ENCODE peak calls at places on chromosomes 1 and 21, in ten cellular contexts. F is uterus; O is CD4-positive, CD25-positive, alpha-beta regulatory T cell; L is fibroblast of the aortic adventitia; I is psoas muscle; A is cardiac muscle cell; C is OCI-LY7; M is lower lobe of right lung; D is brain microvascular endothelial cell; B is A549. J is an unnamed sample.

GRCh38 chr1:2796890-2797740 is 4.4 kb downstream of the TTC34 start:
- DNase-seq in C (no peak), A (no peak), O (no peak), D (no peak), F (no peak), I (peak; percentile 20), M (peak; percentile 30), L (no peak), B (no peak), J (no peak)

GRCh38 chr1:172041689-172042088 is 200.4 kb downstream of the DNM3 start:
- DNase-seq in L (peak; percentile 69), B (peak; percentile 25), F (no peak), M (no peak), O (no peak), I (no peak), D (no peak), A (no peak), C (no peak), J (no peak)

GRCh38 chr1:234672349-234673135 is 62.6 kb upstream of the IRF2BP2 start:
- DNase-seq in B (no peak), M (no peak), F (no peak), O (no peak), C (no peak), A (no peak), I (no peak), L (peak; percentile 42), D (no peak), J (peak; percentile 54)

GRCh38 chr1:205597691-205598314 is 34.0 kb downstream of the ELK4 start:
- DNase-seq in D (no peak), O (no peak), M (no peak), I (no peak), F (no peak), L (peak; percentile 82), C (no peak), A (no peak), B (no peak), J (no peak)

GRCh38 chr1:31694069-31694909 is 9.5 kb downstream of the COL16A1 start:
- DNase-seq in I (no peak), A (no peak), O (no peak), B (no peak), M (no peak), F (no peak), D (no peak), L (no peak), C (no peak), J (no peak)

GRCh38 chr1:67748147-67748546 is 63.1 kb downstream of the GADD45A start:
- DNase-seq in A (no peak), B (no peak), D (no peak), M (no peak), L (no peak), I (no peak), F (no peak), C (no peak), O (no peak), J (no peak)

GRCh38 chr21:19507682-19508260 is 1104.2 kb upstream of the TMPRSS15 start:
- DNase-seq in F (no peak), I (no peak), O (no peak), L (no peak), C (peak; percentile 3), A (peak; percentile 28), M (no peak), B (peak; percentile 0), D (no peak), J (no peak)

GRCh38 chr1:227887697-227888403 is 59.9 kb downstream of the WNT9A start:
- DNase-seq in B (no peak), L (no peak), I (peak; percentile 77), M (peak; percentile 70), O (peak; percentile 44), D (no peak), A (no peak), C (no peak), F (peak; percentile 44), J (no peak)

GRCh38 chr1:42176902-42177519 is 12.5 kb upstream of the GUCA2A start:
- DNase-seq in I (no peak), L (peak; percentile 50), O (peak; percentile 63), F (no peak), C (peak; percentile 54), A (peak; percentile 67), M (no peak), D (peak; percentile 29), B (peak; percentile 56), J (no peak)

GRCh38 chr1:156673387-156674121 is 3.7 kb downstream of the NES start:
- DNase-seq in I (no peak), F (no peak), A (no peak), L (no peak), C (no peak), M (no peak), O (no peak), B (no peak), D (no peak), J (no peak)

GRCh38 chr21:41760411-41760810 is 6.4 kb downstream of the RIPK4 start:
- DNase-seq in I (no peak), C (no peak), B (no peak), A (no peak), O (no peak), D (no peak), M (no peak), F (no peak), L (no peak), J (no peak)

GRCh38 chr1:50667710-50668356 is 244.6 kb upstream of the DMRTA2 start:
- DNase-seq in M (no peak), F (no peak), A (no peak), C (no peak), O (no peak), D (peak; percentile 35), L (no peak), B (no peak), I (no peak), J (no peak)

GRCh38 chr21:15943009-15943666 is 213.4 kb downstream of the USP25 start:
- DNase-seq in C (no peak), B (peak; percentile 16), D (peak; percentile 35), A (no peak), I (no peak), O (no peak), M (no peak), L (peak; percentile 24), F (no peak), J (no peak)

GRCh38 chr1:77553568-77554291 is 128.7 kb downstream of the ZZZ3 start:
- DNase-seq in A (no peak), I (no peak), M (no peak), D (no peak), B (no peak), C (no peak), L (no peak), O (no peak), F (no peak), J (no peak)

GRCh38 chr1:203039609-203040517 is 13.6 kb downstream of the PPFIA4 start:
- DNase-seq in L (no peak), I (no peak), D (no peak), A (peak; percentile 80), C (peak; percentile 24), O (no peak), B (peak; percentile 35), M (no peak), F (no peak), J (peak; percentile 82)

GRCh38 chr1:208154679-208155078 is 89.5 kb downstream of the PLXNA2 start:
- DNase-seq in D (no peak), B (no peak), C (no peak), L (peak; percentile 88), O (no peak), M (no peak), I (no peak), F (no peak), A (no peak), J (no peak)

GRCh38 chr1:37478890-37479254 is 4.5 kb downstream of the ZC3H12A start:
- DNase-seq in L (peak; percentile 52), B (peak; percentile 22), M (no peak), F (no peak), I (no peak), C (peak; percentile 35), A (no peak), D (no peak), O (peak; percentile 84), J (no peak)

GRCh38 chr1:113929750-113930498 is 800 bp downstream of the HIPK1 start:
- DNase-seq in L (no peak), B (no peak), D (peak; percentile 22), I (peak; percentile 79), F (no peak), C (peak; percentile 74), A (peak; percentile 71), O (peak; percentile 59), M (peak; percentile 78), J (peak; percentile 47)

DNA sequence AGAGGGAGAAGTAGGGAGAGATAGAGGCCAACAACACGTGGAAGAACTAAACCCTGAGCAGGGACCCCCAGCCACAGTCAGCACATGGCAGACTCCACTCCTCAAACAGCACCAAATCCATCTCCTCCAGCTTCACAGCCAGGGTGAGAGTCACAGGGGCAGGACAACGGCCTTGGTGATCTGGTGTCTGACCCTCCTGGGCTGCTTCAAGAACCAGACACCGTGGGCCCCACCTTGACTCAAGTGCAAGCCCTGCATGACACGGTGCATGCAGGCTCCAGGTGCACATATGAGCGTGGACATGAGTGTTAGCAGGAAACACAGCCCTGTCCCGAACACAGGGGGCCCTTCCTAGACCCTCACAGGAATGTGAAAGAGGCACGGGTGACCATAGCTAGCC is 21.9 kb downstream of the S100A7 start:
- DNase-seq in O (no peak), F (no peak), B (no peak), I (no peak), M (no peak), C (no peak), A (no peak), L (no peak), D (no peak), J (no peak)
- H3K4me3 ChIP-seq in O (no peak overlapping the region), F (no peak overlapping the region), B (no peak overlapping the region), I (no peak overlapping the region), M (no peak overlapping the region), C (no peak overlapping the region), A (no peak overlapping the region), L (no peak overlapping the region), D (no peak overlapping the region), J (no peak overlapping the region)

GRCh38 chr1:4028139-4028501 is 128.0 kb upstream of the C1orf174 start:
- DNase-seq in L (no peak), O (no peak), M (no peak), I (no peak), C (peak; percentile 40), A (no peak), B (no peak), F (no peak), D (no peak), J (no peak)
- H3K4me3 ChIP-seq in L (no peak overlapping the region), O (no peak overlapping the region), M (no peak overlapping the region), I (no peak overlapping the region), C (peak overlapping the region; percentile 49), A (no peak overlapping the region), B (no peak overlapping the region), F (no peak overlapping the region), D (no peak overlapping the region), J (no peak overlapping the region)

GRCh38 chr1:33338495-33339211 is 17.8 kb upstream of the A3GALT2 start:
- DNase-seq in A (peak; percentile 28), I (peak; percentile 76), C (no peak), B (no peak), F (peak; percentile 68), O (no peak), L (peak; percentile 87), D (peak; percentile 78), M (peak; percentile 66), J (no peak)
- H3K4me3 ChIP-seq in A (no peak overlapping the region), I (peak overlapping the region; percentile 55), C (no peak overlapping the region), B (no peak overlapping the region), F (peak overlapping the region; percentile 1), O (no peak overlapping the region), L (peak overlapping the region; percentile 41), D (no peak overlapping the region), M (peak overlapping the region; percentile 19), J (no peak overlapping the region)

DNA sequence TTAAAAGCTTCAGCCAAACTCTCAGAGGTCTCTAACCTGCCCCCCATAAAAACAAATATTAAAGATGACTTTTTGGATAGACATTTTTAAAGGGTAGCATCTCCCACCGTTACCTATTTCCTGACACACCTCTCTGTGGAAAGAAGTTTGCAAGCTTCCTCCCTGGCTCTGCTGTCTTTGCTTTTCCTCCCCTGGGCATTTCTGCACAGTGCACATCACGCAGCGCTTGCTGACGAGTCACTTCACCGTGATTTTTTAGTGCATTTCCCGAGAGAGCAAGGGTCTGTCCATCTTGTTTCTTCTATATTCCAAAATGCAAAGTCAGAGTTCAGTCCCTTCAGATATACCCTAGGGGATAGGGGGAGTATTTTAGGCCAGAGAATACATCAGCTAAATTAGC is 22.1 kb downstream of the SMYD2 start:
- DNase-seq in B (no peak), I (no peak), O (no peak), L (peak; percentile 12), A (no peak), D (no peak), M (no peak), C (no peak), F (no peak), J (no peak)
- H3K4me3 ChIP-seq in B (no peak overlapping the region), I (no peak overlapping the region), O (no peak overlapping the region), L (peak overlapping the region; percentile 56), A (no peak overlapping the region), D (no peak overlapping the region), M (no peak overlapping the region), C (no peak overlapping the region), F (no peak overlapping the region), J (no peak overlapping the region)

J was measured in BE2C.